ENCODE peak calls at places on chromosomes 13 and 19, in four cellular contexts. T is H1, G is IMR-90, N is H9. X is an unnamed sample.

GRCh38 chr13:73939071-73939380 is 195.2 kb downstream of the KLF12 start:
- DNase-seq in T (no peak), G (no peak), N (no peak), X (peak)

GRCh38 chr19:41570639-41571112 is 5.3 kb upstream of the CEACAM21 start:
- DNase-seq in T (peak), G (peak), N (peak), X (peak)

GRCh38 chr13:63481334-63481733 is 2065.7 kb upstream of the PCDH20 start:
- DNase-seq in T (no peak), G (peak), N (no peak), X (peak)

GRCh38 chr13:111506621-111507020 is 186.2 kb downstream of the TEX29 start:
- DNase-seq in T (no peak), G (no peak), N (no peak), X (no peak)

GRCh38 chr13:92843549-92843948 is 383.1 kb upstream of the GPC6 start:
- DNase-seq in T (no peak), G (peak), N (no peak), X (no peak)

GRCh38 chr13:107205318-107206112 is 637.6 kb upstream of the ARGLU1 start:
- DNase-seq in T (peak), G (peak), N (peak), X (peak)

GRCh38 chr13:61901946-61902541 is 486.4 kb upstream of the PCDH20 start:
- DNase-seq in T (no peak), G (no peak), N (no peak), X (no peak)

GRCh38 chr19:33557720-33558119 is 36.1 kb upstream of the PEPD start:
- DNase-seq in T (no peak), G (no peak), N (no peak), X (no peak)

GRCh38 chr19:1853295-1854031 is 5.2 kb upstream of the REXO1 start:
- DNase-seq in T (peak), G (peak), N (peak), X (peak)

GRCh38 chr13:73781384-73781783 is 352.8 kb downstream of the KLF12 start:
- DNase-seq in T (no peak), G (no peak), N (no peak), X (no peak)

GRCh38 chr19:29835447-29835846 is 23.7 kb downstream of the CCNE1 start:
- DNase-seq in T (no peak), G (no peak), N (no peak), X (no peak)

GRCh38 chr19:29834991-29835390 is 23.2 kb downstream of the CCNE1 start:
- DNase-seq in T (no peak), G (no peak), N (no peak), X (no peak)

GRCh38 chr19:29837448-29837961 is 25.7 kb downstream of the CCNE1 start:
- DNase-seq in T (no peak), G (no peak), N (no peak), X (no peak)

GRCh38 chr19:29833614-29834261 is 21.9 kb downstream of the CCNE1 start:
- DNase-seq in T (no peak), G (no peak), N (no peak), X (no peak)

DNA sequence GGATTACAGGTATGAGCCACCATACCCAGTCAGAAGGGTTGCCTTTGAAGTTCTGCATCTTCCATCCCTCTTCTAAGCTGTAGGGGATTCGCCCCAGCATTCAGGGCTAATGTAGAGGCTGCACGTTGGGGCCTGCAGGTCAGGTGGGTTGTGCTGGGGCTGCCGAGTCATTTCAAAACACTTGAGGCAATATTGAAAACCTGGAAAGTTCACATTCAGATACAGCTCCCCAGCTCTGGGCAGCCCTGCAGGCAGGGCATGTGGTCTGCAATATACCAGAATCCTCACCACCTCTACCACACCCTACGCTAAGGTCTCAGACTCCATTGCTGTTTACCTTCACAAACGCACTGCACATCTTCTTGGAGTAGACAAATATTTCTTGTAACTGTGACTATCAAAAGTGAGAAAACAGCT is 24.6 kb downstream of the CCNE1 start:
- DNase-seq in T (no peak), G (no peak), N (no peak), X (no peak)
- H3K27ac ChIP-seq in T (no peak), G (no peak), N (no peak), X (no peak)

DNA sequence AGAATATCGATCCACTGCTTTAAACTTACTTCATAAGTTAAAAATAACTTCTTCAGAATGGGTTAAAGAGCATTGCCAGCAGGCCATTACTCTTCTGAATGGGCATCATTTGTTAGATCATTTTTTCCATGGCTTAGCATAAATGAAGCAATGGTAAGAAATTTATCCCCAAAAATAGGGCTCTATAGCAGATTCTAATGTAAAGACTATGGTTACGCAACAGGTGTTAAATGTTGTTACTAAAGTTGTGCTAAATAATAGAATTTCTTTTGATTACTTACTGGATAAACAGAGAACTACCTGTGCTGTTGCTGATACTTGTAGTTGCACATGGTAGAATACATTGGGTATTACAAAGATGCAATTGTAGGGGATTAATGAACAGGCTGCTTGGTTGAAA is 15.9 kb upstream of the ZNF98 start:
- DNase-seq in T (no peak), G (no peak), N (no peak), X (no peak)
- H4K5ac ChIP-seq in T (no peak), G (no peak), N (no peak), X (no peak)

DNA sequence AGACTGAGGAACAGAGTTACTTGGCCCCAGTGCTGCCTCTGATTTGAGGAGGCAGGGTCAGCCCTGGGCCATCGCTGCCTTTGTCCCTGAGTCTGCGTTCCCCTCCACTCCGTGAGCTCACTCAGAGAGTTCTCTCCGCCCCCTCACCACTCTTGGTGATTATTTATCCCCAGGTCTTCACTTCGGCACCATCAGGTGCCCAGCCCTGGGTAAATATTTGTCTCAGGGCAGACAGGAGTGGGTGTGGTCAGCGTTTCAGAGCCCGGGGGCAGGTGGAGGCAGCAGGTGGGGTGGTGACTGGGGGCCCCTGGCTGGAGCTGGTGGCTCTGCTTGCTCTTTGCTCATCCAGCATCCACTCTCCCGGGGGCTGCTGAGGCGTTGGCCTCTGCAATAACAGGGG is 20.6 kb downstream of the PPP1R37 start:
- DNase-seq in T (no peak), G (no peak), N (no peak), X (no peak)
- H3K27ac ChIP-seq in T (no peak), G (no peak), N (no peak), X (no peak)

GRCh38 chr13:67119481-67119883 is 110.7 kb downstream of the PCDH9 start:
- DNase-seq in T (no peak), G (peak), N (no peak), X (no peak)
- H4K5ac ChIP-seq in T (no peak), G (no peak), N (no peak), X (no peak)